ENCODE peak calls at places on chromosome 22, in ten cellular contexts. N is NCI-H1105, R is GM03348, C is tibial artery, O is mucosa of descending colon, G is choroid plexus epithelial cell, H is fibroblast of villous mesenchyme, B is KG1, K is pons, E is uterus. Y is an unnamed sample.

GRCh38 chr22:37196539-37197450 is 8.7 kb upstream of the C1QTNF6 start:
- DNase-seq in C (peak), K (peak), N (no peak), R (peak), E (peak), H (peak), O (peak), G (peak), B (no peak), Y (peak)

GRCh38 chr22:42509548-42509947 is 10.0 kb downstream of the RRP7A start:
- DNase-seq in R (no peak), B (no peak), E (no peak), C (no peak), G (no peak), H (no peak), K (no peak), N (no peak), O (no peak), Y (no peak)

GRCh38 chr22:30283342-30283741 is 6.0 kb downstream of the CASTOR1 start:
- DNase-seq in B (no peak), G (no peak), R (no peak), O (no peak), C (no peak), H (no peak), E (no peak), K (no peak), N (no peak), Y (no peak)

GRCh38 chr22:38316340-38317236 is 645 bp downstream of the CSNK1E start:
- DNase-seq in C (peak), R (peak), E (peak), O (peak), N (peak), B (no peak), K (peak), G (peak), H (peak), Y (peak)

GRCh38 chr22:50236731-50237409 is 8.0 kb downstream of the TUBGCP6 start:
- DNase-seq in R (no peak), E (no peak), O (no peak), H (peak), K (no peak), C (no peak), B (peak), G (peak), N (no peak), Y (no peak)

GRCh38 chr22:37529652-37530345 is 10.6 kb upstream of the CARD10 start:
- DNase-seq in O (peak), K (no peak), C (no peak), H (no peak), B (peak), R (no peak), E (no peak), G (no peak), N (peak), Y (peak)

GRCh38 chr22:21001601-21002325 is at the start of gene THAP7:
- DNase-seq in R (peak), E (peak), N (peak), G (peak), K (peak), C (peak), O (peak), H (peak), B (peak), Y (peak)

GRCh38 chr22:40524392-40525249 is 111.9 kb downstream of the MRTFA start:
- DNase-seq in G (peak), N (no peak), B (no peak), K (no peak), E (no peak), R (no peak), C (no peak), H (peak), O (no peak), Y (no peak)

GRCh38 chr22:19786959-19787848 is 26.6 kb downstream of the TBX1 start:
- DNase-seq in N (no peak), K (no peak), R (no peak), C (no peak), H (no peak), E (no peak), O (no peak), G (no peak), B (no peak), Y (no peak)

GRCh38 chr22:26812731-26813130 is 155.3 kb downstream of the MIAT start:
- DNase-seq in E (no peak), C (no peak), K (no peak), H (peak), N (no peak), O (no peak), B (no peak), R (no peak), G (no peak), Y (no peak)

GRCh38 chr22:22352376-22352999 is 107.9 kb downstream of the VPREB1 start:
- DNase-seq in E (no peak), C (no peak), G (no peak), K (no peak), H (no peak), B (no peak), O (no peak), R (no peak), N (no peak), Y (no peak)

GRCh38 chr22:20520093-20520511 is 12.7 kb downstream of the MED15 start:
- DNase-seq in K (no peak), G (peak), R (no peak), E (no peak), H (peak), C (no peak), O (no peak), N (no peak), B (no peak), Y (no peak)

GRCh38 chr22:20509344-20510047 is 2.1 kb downstream of the MED15 start:
- DNase-seq in N (no peak), H (peak), E (peak), G (peak), R (peak), O (peak), B (peak), C (peak), K (peak), Y (peak)

GRCh38 chr22:45435544-45436139 is 22.1 kb downstream of the RIBC2 start:
- DNase-seq in B (peak), C (peak), N (peak), K (peak), R (peak), O (peak), G (peak), H (peak), E (peak), Y (peak)

GRCh38 chr22:37907036-37907954 is 1.2 kb downstream of the MICALL1 start:
- DNase-seq in R (peak), H (peak), E (no peak), C (no peak), K (no peak), O (no peak), G (peak), B (no peak), N (no peak), Y (no peak)

GRCh38 chr22:35860087-35860733 is 142.5 kb downstream of the APOL5 start:
- DNase-seq in O (no peak), K (no peak), C (no peak), H (no peak), E (no peak), R (no peak), G (no peak), N (no peak), B (no peak), Y (no peak)

GRCh38 chr22:38870791-38871359 is 1.1 kb downstream of the CBX6 start:
- DNase-seq in R (no peak), G (no peak), O (no peak), C (peak), K (no peak), N (no peak), H (no peak), B (no peak), E (peak), Y (no peak)

GRCh38 chr22:40313007-40313406 is 33.3 kb upstream of the ADSL start:
- DNase-seq in N (no peak), E (no peak), R (no peak), C (no peak), G (no peak), O (no peak), B (no peak), K (no peak), H (no peak), Y (no peak)

GRCh38 chr22:39674536-39674935 is 104.0 kb downstream of the CACNA1I start:
- DNase-seq in N (no peak), B (no peak), R (no peak), E (no peak), G (no peak), K (no peak), O (no peak), C (no peak), H (no peak), Y (no peak)

GRCh38 chr22:36334081-36334831 is 53.5 kb downstream of the MYH9 start:
- DNase-seq in G (no peak), K (peak), C (peak), N (no peak), E (no peak), H (no peak), O (no peak), B (no peak), R (no peak), Y (peak)

GRCh38 chr22:18057568-18058209 is 20.1 kb upstream of the PEX26 start:
- DNase-seq in O (peak), H (peak), C (peak), B (no peak), N (no peak), G (peak), K (peak), R (peak), E (peak), Y (peak)

GRCh38 chr22:41380993-41381328 is 781 bp upstream of the TEF start:
- DNase-seq in N (no peak), C (peak), K (peak), R (peak), H (peak), B (no peak), G (peak), E (no peak), O (peak), Y (peak)

GRCh38 chr22:29629382-29630179 is 26.1 kb downstream of the NF2 start:
- DNase-seq in K (no peak), H (no peak), G (peak), O (no peak), N (no peak), B (no peak), E (no peak), R (no peak), C (no peak), Y (no peak)

GRCh38 chr22:18998998-18999397 is 62.9 kb upstream of the PRODH start:
- DNase-seq in N (no peak), C (no peak), O (no peak), E (no peak), H (no peak), K (no peak), R (no peak), G (no peak), B (no peak), Y (no peak)

GRCh38 chr22:41911292-41911611 is 3.6 kb downstream of the SHISA8 start:
- DNase-seq in R (no peak), B (no peak), O (no peak), N (no peak), C (no peak), K (no peak), E (no peak), H (no peak), G (no peak), Y (no peak)

GRCh38 chr22:46425011-46425410 is 89.5 kb downstream of the TRMU start:
- DNase-seq in R (peak), C (no peak), K (no peak), N (no peak), B (no peak), O (no peak), E (no peak), H (peak), G (peak), Y (no peak)

GRCh38 chr22:44396021-44396726 is 83.4 kb upstream of the SHISAL1 start:
- DNase-seq in E (peak), H (no peak), R (no peak), O (no peak), K (no peak), G (no peak), N (no peak), B (no peak), C (peak), Y (no peak)

Y was measured in colonic mucosa.